ENCODE peak calls at places on chromosomes 5 and 9, in ten cellular contexts. One of them, this sample, is unnamed.

GRCh38 chr5:95153581-95153980 is 131.3 kb downstream of the MCTP1 start:
- DNase-seq in cortex of kidney: no peak
- DNase-seq in cardiac muscle cell: no peak
- DNase-seq in epithelial cell of esophagus: no peak
- DNase-seq in iris pigment epithelial cell: no peak
- DNase-seq in HS-5: no peak
- DNase-seq in GM23338: no peak
- DNase-seq in activated naive CD4-positive, alpha-beta T cell: no peak
- DNase-seq in nephron progenitor cell: no peak
- DNase-seq in A172: no peak
- DNase-seq in this sample: no peak

GRCh38 chr5:115487168-115487567 is 57.4 kb downstream of the FEM1C start:
- DNase-seq in cortex of kidney: no peak
- DNase-seq in cardiac muscle cell: no peak
- DNase-seq in epithelial cell of esophagus: no peak
- DNase-seq in iris pigment epithelial cell: no peak
- DNase-seq in HS-5: no peak
- DNase-seq in GM23338: no peak
- DNase-seq in activated naive CD4-positive, alpha-beta T cell: no peak
- DNase-seq in nephron progenitor cell: no peak
- DNase-seq in A172: no peak
- DNase-seq in this sample: no peak

GRCh38 chr5:149636861-149637246 is 55.6 kb downstream of the ARHGEF37 start:
- DNase-seq in cortex of kidney: no peak
- DNase-seq in cardiac muscle cell: peak; percentile 84
- DNase-seq in epithelial cell of esophagus: peak; percentile 71
- DNase-seq in iris pigment epithelial cell: peak; percentile 69
- DNase-seq in HS-5: peak; percentile 15
- DNase-seq in GM23338: peak; percentile 96
- DNase-seq in activated naive CD4-positive, alpha-beta T cell: no peak
- DNase-seq in nephron progenitor cell: peak; percentile 44
- DNase-seq in A172: peak; percentile 67
- DNase-seq in this sample: peak; percentile 75

GRCh38 chr5:173573126-173573960 is 43.1 kb downstream of the BOD1 start:
- DNase-seq in cortex of kidney: no peak
- DNase-seq in cardiac muscle cell: peak; percentile 80
- DNase-seq in epithelial cell of esophagus: peak; percentile 55
- DNase-seq in iris pigment epithelial cell: peak; percentile 41
- DNase-seq in HS-5: no peak
- DNase-seq in GM23338: peak; percentile 81
- DNase-seq in activated naive CD4-positive, alpha-beta T cell: peak; percentile 38
- DNase-seq in nephron progenitor cell: peak; percentile 88
- DNase-seq in A172: peak; percentile 38
- DNase-seq in this sample: peak; percentile 66

GRCh38 chr5:160524827-160525226 is 103.2 kb downstream of the PTTG1 start:
- DNase-seq in cortex of kidney: no peak
- DNase-seq in cardiac muscle cell: no peak
- DNase-seq in epithelial cell of esophagus: no peak
- DNase-seq in iris pigment epithelial cell: no peak
- DNase-seq in HS-5: no peak
- DNase-seq in GM23338: no peak
- DNase-seq in activated naive CD4-positive, alpha-beta T cell: no peak
- DNase-seq in nephron progenitor cell: no peak
- DNase-seq in A172: no peak
- DNase-seq in this sample: no peak

GRCh38 chr9:37029776-37030590 is 4.1 kb downstream of the PAX5 start:
- DNase-seq in cortex of kidney: no peak
- DNase-seq in cardiac muscle cell: no peak
- DNase-seq in epithelial cell of esophagus: peak; percentile 31
- DNase-seq in iris pigment epithelial cell: no peak
- DNase-seq in HS-5: no peak
- DNase-seq in GM23338: peak; percentile 68
- DNase-seq in activated naive CD4-positive, alpha-beta T cell: no peak
- DNase-seq in nephron progenitor cell: peak; percentile 27
- DNase-seq in A172: no peak
- DNase-seq in this sample: no peak

GRCh38 chr9:131432597-131433301 is 38.9 kb downstream of the PRRC2B start:
- DNase-seq in cortex of kidney: no peak
- DNase-seq in cardiac muscle cell: no peak
- DNase-seq in epithelial cell of esophagus: peak; percentile 66
- DNase-seq in iris pigment epithelial cell: peak; percentile 78
- DNase-seq in HS-5: peak; percentile 72
- DNase-seq in GM23338: no peak
- DNase-seq in activated naive CD4-positive, alpha-beta T cell: no peak
- DNase-seq in nephron progenitor cell: no peak
- DNase-seq in A172: peak; percentile 21
- DNase-seq in this sample: peak; percentile 82

GRCh38 chr9:38309324-38310195 is 82.9 kb upstream of the ALDH1B1 start:
- DNase-seq in cortex of kidney: no peak
- DNase-seq in cardiac muscle cell: peak; percentile 39
- DNase-seq in epithelial cell of esophagus: no peak
- DNase-seq in iris pigment epithelial cell: peak; percentile 13
- DNase-seq in HS-5: no peak
- DNase-seq in GM23338: peak; percentile 34
- DNase-seq in activated naive CD4-positive, alpha-beta T cell: no peak
- DNase-seq in nephron progenitor cell: no peak
- DNase-seq in A172: peak; percentile 14
- DNase-seq in this sample: no peak

GRCh38 chr5:149271717-149272558 is at the start of gene AFAP1L1:
- DNase-seq in cortex of kidney: no peak
- DNase-seq in cardiac muscle cell: peak; percentile 79
- DNase-seq in epithelial cell of esophagus: peak; percentile 63
- DNase-seq in iris pigment epithelial cell: peak; percentile 60
- DNase-seq in HS-5: no peak
- DNase-seq in GM23338: peak; percentile 74
- DNase-seq in activated naive CD4-positive, alpha-beta T cell: no peak
- DNase-seq in nephron progenitor cell: peak; percentile 78
- DNase-seq in A172: peak; percentile 16
- DNase-seq in this sample: peak; percentile 59

GRCh38 chr9:92763721-92764380 is 782 bp downstream of the BICD2 start:
- DNase-seq in cortex of kidney: no peak
- DNase-seq in cardiac muscle cell: peak; percentile 66
- DNase-seq in epithelial cell of esophagus: no peak
- DNase-seq in iris pigment epithelial cell: peak; percentile 17
- DNase-seq in HS-5: no peak
- DNase-seq in GM23338: peak; percentile 52
- DNase-seq in activated naive CD4-positive, alpha-beta T cell: no peak
- DNase-seq in nephron progenitor cell: peak; percentile 73
- DNase-seq in A172: no peak
- DNase-seq in this sample: no peak

GRCh38 chr9:101437806-101438232 is 2.2 kb upstream of the ALDOB start:
- DNase-seq in cortex of kidney: no peak
- DNase-seq in cardiac muscle cell: no peak
- DNase-seq in epithelial cell of esophagus: no peak
- DNase-seq in iris pigment epithelial cell: no peak
- DNase-seq in HS-5: no peak
- DNase-seq in GM23338: no peak
- DNase-seq in activated naive CD4-positive, alpha-beta T cell: no peak
- DNase-seq in nephron progenitor cell: no peak
- DNase-seq in A172: no peak
- DNase-seq in this sample: no peak

GRCh38 chr5:59728356-59728755 is 165.2 kb downstream of the PDE4D start:
- DNase-seq in cortex of kidney: no peak
- DNase-seq in cardiac muscle cell: no peak
- DNase-seq in epithelial cell of esophagus: no peak
- DNase-seq in iris pigment epithelial cell: no peak
- DNase-seq in HS-5: no peak
- DNase-seq in GM23338: no peak
- DNase-seq in activated naive CD4-positive, alpha-beta T cell: no peak
- DNase-seq in nephron progenitor cell: no peak
- DNase-seq in A172: no peak
- DNase-seq in this sample: no peak

GRCh38 chr5:149452007-149452664 is 73.0 kb upstream of the IL17B start:
- DNase-seq in cortex of kidney: no peak
- DNase-seq in cardiac muscle cell: peak; percentile 83
- DNase-seq in epithelial cell of esophagus: no peak
- DNase-seq in iris pigment epithelial cell: peak; percentile 68
- DNase-seq in HS-5: no peak
- DNase-seq in GM23338: peak; percentile 63
- DNase-seq in activated naive CD4-positive, alpha-beta T cell: no peak
- DNase-seq in nephron progenitor cell: peak; percentile 27
- DNase-seq in A172: peak; percentile 81
- DNase-seq in this sample: peak; percentile 96

GRCh38 chr9:64773491-64773931 is 511.5 kb downstream of the FOXD4L5 start:
- DNase-seq in cortex of kidney: no peak
- DNase-seq in cardiac muscle cell: peak; percentile 0
- DNase-seq in epithelial cell of esophagus: no peak
- DNase-seq in iris pigment epithelial cell: no peak
- DNase-seq in HS-5: no peak
- DNase-seq in GM23338: peak; percentile 1
- DNase-seq in activated naive CD4-positive, alpha-beta T cell: no peak
- DNase-seq in nephron progenitor cell: peak; percentile 25
- DNase-seq in A172: no peak
- DNase-seq in this sample: no peak

GRCh38 chr5:91069364-91069763 is 313.8 kb downstream of the ARRDC3 start:
- DNase-seq in cortex of kidney: no peak
- DNase-seq in cardiac muscle cell: no peak
- DNase-seq in epithelial cell of esophagus: no peak
- DNase-seq in iris pigment epithelial cell: no peak
- DNase-seq in HS-5: no peak
- DNase-seq in GM23338: no peak
- DNase-seq in activated naive CD4-positive, alpha-beta T cell: no peak
- DNase-seq in nephron progenitor cell: no peak
- DNase-seq in A172: no peak
- DNase-seq in this sample: no peak

GRCh38 chr5:103259705-103260355 is 1.3 kb downstream of the MACIR start:
- DNase-seq in cortex of kidney: peak; percentile 7
- DNase-seq in cardiac muscle cell: peak; percentile 57
- DNase-seq in epithelial cell of esophagus: peak; percentile 45
- DNase-seq in iris pigment epithelial cell: peak; percentile 41
- DNase-seq in HS-5: no peak
- DNase-seq in GM23338: peak; percentile 58
- DNase-seq in activated naive CD4-positive, alpha-beta T cell: no peak
- DNase-seq in nephron progenitor cell: no peak
- DNase-seq in A172: peak; percentile 41
- DNase-seq in this sample: peak; percentile 44

GRCh38 chr9:32500768-32501167 is 25.2 kb downstream of the RIGI start:
- DNase-seq in cortex of kidney: no peak
- DNase-seq in cardiac muscle cell: no peak
- DNase-seq in epithelial cell of esophagus: peak; percentile 77
- DNase-seq in iris pigment epithelial cell: peak; percentile 69
- DNase-seq in HS-5: no peak
- DNase-seq in GM23338: no peak
- DNase-seq in activated naive CD4-positive, alpha-beta T cell: no peak
- DNase-seq in nephron progenitor cell: no peak
- DNase-seq in A172: peak; percentile 47
- DNase-seq in this sample: peak; percentile 38

GRCh38 chr5:141880961-141881801 is 3.0 kb upstream of the PCDH1 start:
- DNase-seq in cortex of kidney: no peak
- DNase-seq in cardiac muscle cell: no peak
- DNase-seq in epithelial cell of esophagus: peak; percentile 38
- DNase-seq in iris pigment epithelial cell: peak; percentile 9
- DNase-seq in HS-5: no peak
- DNase-seq in GM23338: peak; percentile 41
- DNase-seq in activated naive CD4-positive, alpha-beta T cell: no peak
- DNase-seq in nephron progenitor cell: no peak
- DNase-seq in A172: no peak
- DNase-seq in this sample: peak; percentile 45

GRCh38 chr9:131405429-131405828 is 11.5 kb downstream of the PRRC2B start:
- DNase-seq in cortex of kidney: no peak
- DNase-seq in cardiac muscle cell: peak; percentile 78
- DNase-seq in epithelial cell of esophagus: no peak
- DNase-seq in iris pigment epithelial cell: peak; percentile 86
- DNase-seq in HS-5: no peak
- DNase-seq in GM23338: peak; percentile 96
- DNase-seq in activated naive CD4-positive, alpha-beta T cell: no peak
- DNase-seq in nephron progenitor cell: no peak
- DNase-seq in A172: peak; percentile 51
- DNase-seq in this sample: peak; percentile 63

GRCh38 chr5:117425163-117425562 is 850.5 kb upstream of the SEMA6A start:
- DNase-seq in cortex of kidney: no peak
- DNase-seq in cardiac muscle cell: no peak
- DNase-seq in epithelial cell of esophagus: no peak
- DNase-seq in iris pigment epithelial cell: no peak
- DNase-seq in HS-5: no peak
- DNase-seq in GM23338: peak; percentile 54
- DNase-seq in activated naive CD4-positive, alpha-beta T cell: no peak
- DNase-seq in nephron progenitor cell: no peak
- DNase-seq in A172: no peak
- DNase-seq in this sample: no peak

GRCh38 chr5:60382761-60383160 is 317.2 kb downstream of the DEPDC1B start:
- DNase-seq in cortex of kidney: no peak
- DNase-seq in cardiac muscle cell: peak; percentile 11
- DNase-seq in epithelial cell of esophagus: peak; percentile 46
- DNase-seq in iris pigment epithelial cell: peak; percentile 64
- DNase-seq in HS-5: peak; percentile 29
- DNase-seq in GM23338: peak; percentile 20
- DNase-seq in activated naive CD4-positive, alpha-beta T cell: no peak
- DNase-seq in nephron progenitor cell: no peak
- DNase-seq in A172: peak; percentile 41
- DNase-seq in this sample: peak; percentile 55

GRCh38 chr5:153713913-153714312 is 223.4 kb downstream of the GRIA1 start:
- DNase-seq in cortex of kidney: no peak
- DNase-seq in cardiac muscle cell: no peak
- DNase-seq in epithelial cell of esophagus: no peak
- DNase-seq in iris pigment epithelial cell: no peak
- DNase-seq in HS-5: no peak
- DNase-seq in GM23338: peak; percentile 5
- DNase-seq in activated naive CD4-positive, alpha-beta T cell: no peak
- DNase-seq in nephron progenitor cell: no peak
- DNase-seq in A172: no peak
- DNase-seq in this sample: peak; percentile 1

GRCh38 chr5:80068775-80069174 is 33.6 kb downstream of the THBS4 start:
- DNase-seq in cortex of kidney: no peak
- DNase-seq in cardiac muscle cell: no peak
- DNase-seq in epithelial cell of esophagus: no peak
- DNase-seq in iris pigment epithelial cell: no peak
- DNase-seq in HS-5: no peak
- DNase-seq in GM23338: no peak
- DNase-seq in activated naive CD4-positive, alpha-beta T cell: no peak
- DNase-seq in nephron progenitor cell: no peak
- DNase-seq in A172: no peak
- DNase-seq in this sample: no peak

GRCh38 chr5:6572825-6573380 is 59.9 kb downstream of the NSUN2 start:
- DNase-seq in cortex of kidney: no peak
- DNase-seq in cardiac muscle cell: no peak
- DNase-seq in epithelial cell of esophagus: no peak
- DNase-seq in iris pigment epithelial cell: no peak
- DNase-seq in HS-5: no peak
- DNase-seq in GM23338: no peak
- DNase-seq in activated naive CD4-positive, alpha-beta T cell: no peak
- DNase-seq in nephron progenitor cell: no peak
- DNase-seq in A172: no peak
- DNase-seq in this sample: no peak

GRCh38 chr9:19442240-19442639 is 33.4 kb downstream of the ACER2 start:
- DNase-seq in cortex of kidney: no peak
- DNase-seq in cardiac muscle cell: no peak
- DNase-seq in epithelial cell of esophagus: no peak
- DNase-seq in iris pigment epithelial cell: no peak
- DNase-seq in HS-5: no peak
- DNase-seq in GM23338: no peak
- DNase-seq in activated naive CD4-positive, alpha-beta T cell: no peak
- DNase-seq in nephron progenitor cell: no peak
- DNase-seq in A172: no peak
- DNase-seq in this sample: no peak

GRCh38 chr9:38284768-38285080 is 107.8 kb upstream of the ALDH1B1 start:
- DNase-seq in cortex of kidney: no peak
- DNase-seq in cardiac muscle cell: peak; percentile 16
- DNase-seq in epithelial cell of esophagus: no peak
- DNase-seq in iris pigment epithelial cell: no peak
- DNase-seq in HS-5: no peak
- DNase-seq in GM23338: peak; percentile 63
- DNase-seq in activated naive CD4-positive, alpha-beta T cell: no peak
- DNase-seq in nephron progenitor cell: peak; percentile 26
- DNase-seq in A172: no peak
- DNase-seq in this sample: no peak

GRCh38 chr5:143404416-143405062 is 1.1 kb upstream of the NR3C1 start:
- DNase-seq in cortex of kidney: no peak
- DNase-seq in cardiac muscle cell: peak; percentile 66
- DNase-seq in epithelial cell of esophagus: peak; percentile 87
- DNase-seq in iris pigment epithelial cell: peak; percentile 95
- DNase-seq in HS-5: peak; percentile 61
- DNase-seq in GM23338: peak; percentile 72
- DNase-seq in activated naive CD4-positive, alpha-beta T cell: peak; percentile 70
- DNase-seq in nephron progenitor cell: peak; percentile 51
- DNase-seq in A172: peak; percentile 60
- DNase-seq in this sample: peak; percentile 95

GRCh38 chr9:79222483-79222882 is 349.3 kb upstream of the TLE4 start:
- DNase-seq in cortex of kidney: no peak
- DNase-seq in cardiac muscle cell: no peak
- DNase-seq in epithelial cell of esophagus: peak; percentile 39
- DNase-seq in iris pigment epithelial cell: peak; percentile 11
- DNase-seq in HS-5: no peak
- DNase-seq in GM23338: no peak
- DNase-seq in activated naive CD4-positive, alpha-beta T cell: no peak
- DNase-seq in nephron progenitor cell: no peak
- DNase-seq in A172: peak; percentile 23
- DNase-seq in this sample: no peak

This sample was measured in fibroblast of pulmonary artery.